ENCODE peak calls at places on chromosomes 2 and 18, in seven cellular contexts. One of them, this sample, is unnamed.

GRCh38 chr2:225748606-225749005 is 349.1 kb downstream of the NYAP2 start:
- DNase-seq in H1: no peak
- DNase-seq in mesenchymal stem cell: no peak
- DNase-seq in H9: no peak
- DNase-seq in mesendoderm: no peak
- DNase-seq in trophoblast cell: no peak
- DNase-seq in IMR-90: no peak
- DNase-seq in this sample: no peak

GRCh38 chr2:24920813-24921441 is 890 bp upstream of the ADCY3 start:
- DNase-seq in H1: no peak
- DNase-seq in mesenchymal stem cell: peak
- DNase-seq in H9: no peak
- DNase-seq in mesendoderm: peak
- DNase-seq in trophoblast cell: peak
- DNase-seq in IMR-90: no peak
- DNase-seq in this sample: no peak

GRCh38 chr2:38178556-38179419 is 102.8 kb upstream of the CYP1B1 start:
- DNase-seq in H1: no peak
- DNase-seq in mesenchymal stem cell: peak
- DNase-seq in H9: no peak
- DNase-seq in mesendoderm: peak
- DNase-seq in trophoblast cell: peak
- DNase-seq in IMR-90: peak
- DNase-seq in this sample: no peak

GRCh38 chr2:3645745-3646389 is 12.1 kb upstream of the ALLC start:
- DNase-seq in H1: no peak
- DNase-seq in mesenchymal stem cell: no peak
- DNase-seq in H9: no peak
- DNase-seq in mesendoderm: no peak
- DNase-seq in trophoblast cell: no peak
- DNase-seq in IMR-90: no peak
- DNase-seq in this sample: no peak

GRCh38 chr2:68236876-68237275 is 15.5 kb downstream of the PPP3R1 start:
- DNase-seq in H1: no peak
- DNase-seq in mesenchymal stem cell: no peak
- DNase-seq in H9: no peak
- DNase-seq in mesendoderm: no peak
- DNase-seq in trophoblast cell: no peak
- DNase-seq in IMR-90: peak
- DNase-seq in this sample: no peak

GRCh38 chr2:9405636-9406035 is 17.7 kb downstream of the ITGB1BP1 start:
- DNase-seq in H1: no peak
- DNase-seq in mesenchymal stem cell: peak
- DNase-seq in H9: no peak
- DNase-seq in mesendoderm: no peak
- DNase-seq in trophoblast cell: peak
- DNase-seq in IMR-90: peak
- DNase-seq in this sample: no peak

GRCh38 chr18:36335476-36336279 is 38.2 kb downstream of the FHOD3 start:
- DNase-seq in H1: no peak
- DNase-seq in mesenchymal stem cell: no peak
- DNase-seq in H9: no peak
- DNase-seq in mesendoderm: no peak
- DNase-seq in trophoblast cell: no peak
- DNase-seq in IMR-90: no peak
- DNase-seq in this sample: no peak

GRCh38 chr2:148549001-148549400 is 95.5 kb upstream of the EPC2 start:
- DNase-seq in H1: no peak
- DNase-seq in mesenchymal stem cell: no peak
- DNase-seq in H9: no peak
- DNase-seq in mesendoderm: no peak
- DNase-seq in trophoblast cell: no peak
- DNase-seq in IMR-90: no peak
- DNase-seq in this sample: no peak

GRCh38 chr18:30358545-30358944 is 684.0 kb downstream of the DSC3 start:
- DNase-seq in H1: no peak
- DNase-seq in mesenchymal stem cell: peak
- DNase-seq in H9: no peak
- DNase-seq in mesendoderm: no peak
- DNase-seq in trophoblast cell: no peak
- DNase-seq in IMR-90: no peak
- DNase-seq in this sample: no peak

GRCh38 chr18:45267622-45268021 is 347.7 kb upstream of the SLC14A2 start:
- DNase-seq in H1: no peak
- DNase-seq in mesenchymal stem cell: no peak
- DNase-seq in H9: no peak
- DNase-seq in mesendoderm: no peak
- DNase-seq in trophoblast cell: no peak
- DNase-seq in IMR-90: no peak
- DNase-seq in this sample: no peak

DNA sequence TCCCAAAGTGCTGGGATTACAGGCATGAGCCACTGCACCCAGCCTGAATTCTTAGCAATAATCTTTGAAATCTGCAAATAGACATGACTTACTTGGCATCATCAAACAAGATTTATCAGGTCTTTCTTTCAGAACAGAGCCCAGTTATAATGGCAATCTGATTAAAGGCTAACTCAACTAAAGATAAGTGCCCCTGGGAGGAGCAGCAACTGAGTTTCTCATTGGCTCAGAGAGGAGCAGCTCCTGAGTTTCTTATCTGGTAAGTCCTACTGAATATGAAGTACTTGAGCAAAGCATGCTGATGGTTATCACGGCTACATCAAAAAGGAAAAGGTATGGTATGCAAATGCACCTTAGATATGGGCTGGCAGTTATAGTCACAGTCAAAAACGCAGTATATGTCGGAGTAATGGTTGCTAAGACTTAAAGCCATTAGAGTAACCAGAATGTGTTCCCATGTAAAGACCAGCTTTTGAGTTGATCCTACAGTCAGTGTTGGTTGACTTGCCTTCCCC is 15.0 kb upstream of the AP1S3 start:
- DNase-seq in H1: no peak
- DNase-seq in mesenchymal stem cell: no peak
- DNase-seq in H9: no peak
- DNase-seq in mesendoderm: peak
- DNase-seq in trophoblast cell: peak
- DNase-seq in IMR-90: no peak
- DNase-seq in this sample: no peak
- H3K18ac ChIP-seq in H1: no peak
- H3K18ac ChIP-seq in mesenchymal stem cell: no peak
- H3K18ac ChIP-seq in H9: no peak
- H3K18ac ChIP-seq in mesendoderm: no peak
- H3K18ac ChIP-seq in trophoblast cell: no peak
- H3K18ac ChIP-seq in IMR-90: no peak
- H3K18ac ChIP-seq in this sample: no peak

GRCh38 chr2:158189526-158189925 is 87.8 kb downstream of the UPP2 start:
- DNase-seq in H1: no peak
- DNase-seq in mesenchymal stem cell: peak
- DNase-seq in H9: no peak
- DNase-seq in mesendoderm: no peak
- DNase-seq in trophoblast cell: no peak
- DNase-seq in IMR-90: no peak
- DNase-seq in this sample: no peak

GRCh38 chr2:158194229-158194628 is 92.6 kb downstream of the UPP2 start:
- DNase-seq in H1: no peak
- DNase-seq in mesenchymal stem cell: no peak
- DNase-seq in H9: no peak
- DNase-seq in mesendoderm: no peak
- DNase-seq in trophoblast cell: no peak
- DNase-seq in IMR-90: no peak
- DNase-seq in this sample: no peak

GRCh38 chr2:158191076-158191566 is 89.4 kb downstream of the UPP2 start:
- DNase-seq in H1: no peak
- DNase-seq in mesenchymal stem cell: peak
- DNase-seq in H9: no peak
- DNase-seq in mesendoderm: no peak
- DNase-seq in trophoblast cell: no peak
- DNase-seq in IMR-90: no peak
- DNase-seq in this sample: no peak

GRCh38 chr2:158191569-158191968 is 89.9 kb downstream of the UPP2 start:
- DNase-seq in H1: no peak
- DNase-seq in mesenchymal stem cell: no peak
- DNase-seq in H9: no peak
- DNase-seq in mesendoderm: no peak
- DNase-seq in trophoblast cell: no peak
- DNase-seq in IMR-90: no peak
- DNase-seq in this sample: no peak

GRCh38 chr2:158192515-158193234 is 91.0 kb downstream of the UPP2 start:
- DNase-seq in H1: no peak
- DNase-seq in mesenchymal stem cell: no peak
- DNase-seq in H9: no peak
- DNase-seq in mesendoderm: no peak
- DNase-seq in trophoblast cell: no peak
- DNase-seq in IMR-90: no peak
- DNase-seq in this sample: no peak
- H2AK5ac ChIP-seq in H1: no peak
- H2AK5ac ChIP-seq in mesenchymal stem cell: peak
- H2AK5ac ChIP-seq in H9: no peak
- H2AK5ac ChIP-seq in mesendoderm: no peak
- H2AK5ac ChIP-seq in trophoblast cell: no peak
- H2AK5ac ChIP-seq in IMR-90: no peak
- H2AK5ac ChIP-seq in this sample: no peak

GRCh38 chr18:14089176-14089575 is 43.1 kb downstream of the ZNF519 start:
- DNase-seq in H1: no peak
- DNase-seq in mesenchymal stem cell: no peak
- DNase-seq in H9: no peak
- DNase-seq in mesendoderm: no peak
- DNase-seq in trophoblast cell: no peak
- DNase-seq in IMR-90: no peak
- DNase-seq in this sample: no peak

GRCh38 chr18:14089781-14090180 is 42.5 kb downstream of the ZNF519 start:
- DNase-seq in H1: no peak
- DNase-seq in mesenchymal stem cell: peak
- DNase-seq in H9: no peak
- DNase-seq in mesendoderm: peak
- DNase-seq in trophoblast cell: no peak
- DNase-seq in IMR-90: peak
- DNase-seq in this sample: no peak

GRCh38 chr18:14086459-14087231 is 45.6 kb downstream of the ZNF519 start:
- DNase-seq in H1: peak
- DNase-seq in mesenchymal stem cell: peak
- DNase-seq in H9: peak
- DNase-seq in mesendoderm: peak
- DNase-seq in trophoblast cell: peak
- DNase-seq in IMR-90: peak
- DNase-seq in this sample: peak

GRCh38 chr18:14085770-14086458 is 46.3 kb downstream of the ZNF519 start:
- DNase-seq in H1: no peak
- DNase-seq in mesenchymal stem cell: no peak
- DNase-seq in H9: no peak
- DNase-seq in mesendoderm: no peak
- DNase-seq in trophoblast cell: no peak
- DNase-seq in IMR-90: no peak
- DNase-seq in this sample: no peak
- H3K18ac ChIP-seq in H1: no peak
- H3K18ac ChIP-seq in mesenchymal stem cell: no peak
- H3K18ac ChIP-seq in H9: peak
- H3K18ac ChIP-seq in mesendoderm: no peak
- H3K18ac ChIP-seq in trophoblast cell: no peak
- H3K18ac ChIP-seq in IMR-90: no peak
- H3K18ac ChIP-seq in this sample: peak

GRCh38 chr2:191499050-191499449 is 178.9 kb upstream of the NABP1 start:
- DNase-seq in H1: no peak
- DNase-seq in mesenchymal stem cell: no peak
- DNase-seq in H9: no peak
- DNase-seq in mesendoderm: no peak
- DNase-seq in trophoblast cell: no peak
- DNase-seq in IMR-90: no peak
- DNase-seq in this sample: no peak

GRCh38 chr2:191499874-191500565 is 177.9 kb upstream of the NABP1 start:
- DNase-seq in H1: no peak
- DNase-seq in mesenchymal stem cell: no peak
- DNase-seq in H9: no peak
- DNase-seq in mesendoderm: no peak
- DNase-seq in trophoblast cell: no peak
- DNase-seq in IMR-90: peak
- DNase-seq in this sample: no peak

GRCh38 chr2:191500566-191501389 is 177.2 kb upstream of the NABP1 start:
- DNase-seq in H1: no peak
- DNase-seq in mesenchymal stem cell: no peak
- DNase-seq in H9: no peak
- DNase-seq in mesendoderm: peak
- DNase-seq in trophoblast cell: no peak
- DNase-seq in IMR-90: no peak
- DNase-seq in this sample: no peak

GRCh38 chr2:191496838-191497237 is 181.1 kb upstream of the NABP1 start:
- DNase-seq in H1: no peak
- DNase-seq in mesenchymal stem cell: no peak
- DNase-seq in H9: no peak
- DNase-seq in mesendoderm: no peak
- DNase-seq in trophoblast cell: no peak
- DNase-seq in IMR-90: no peak
- DNase-seq in this sample: no peak

GRCh38 chr2:191497822-191498221 is 180.1 kb upstream of the NABP1 start:
- DNase-seq in H1: no peak
- DNase-seq in mesenchymal stem cell: no peak
- DNase-seq in H9: no peak
- DNase-seq in mesendoderm: no peak
- DNase-seq in trophoblast cell: no peak
- DNase-seq in IMR-90: no peak
- DNase-seq in this sample: no peak
- H2AK5ac ChIP-seq in H1: no peak
- H2AK5ac ChIP-seq in mesenchymal stem cell: no peak
- H2AK5ac ChIP-seq in H9: no peak
- H2AK5ac ChIP-seq in mesendoderm: no peak
- H2AK5ac ChIP-seq in trophoblast cell: no peak
- H2AK5ac ChIP-seq in IMR-90: no peak
- H2AK5ac ChIP-seq in this sample: no peak

DNA sequence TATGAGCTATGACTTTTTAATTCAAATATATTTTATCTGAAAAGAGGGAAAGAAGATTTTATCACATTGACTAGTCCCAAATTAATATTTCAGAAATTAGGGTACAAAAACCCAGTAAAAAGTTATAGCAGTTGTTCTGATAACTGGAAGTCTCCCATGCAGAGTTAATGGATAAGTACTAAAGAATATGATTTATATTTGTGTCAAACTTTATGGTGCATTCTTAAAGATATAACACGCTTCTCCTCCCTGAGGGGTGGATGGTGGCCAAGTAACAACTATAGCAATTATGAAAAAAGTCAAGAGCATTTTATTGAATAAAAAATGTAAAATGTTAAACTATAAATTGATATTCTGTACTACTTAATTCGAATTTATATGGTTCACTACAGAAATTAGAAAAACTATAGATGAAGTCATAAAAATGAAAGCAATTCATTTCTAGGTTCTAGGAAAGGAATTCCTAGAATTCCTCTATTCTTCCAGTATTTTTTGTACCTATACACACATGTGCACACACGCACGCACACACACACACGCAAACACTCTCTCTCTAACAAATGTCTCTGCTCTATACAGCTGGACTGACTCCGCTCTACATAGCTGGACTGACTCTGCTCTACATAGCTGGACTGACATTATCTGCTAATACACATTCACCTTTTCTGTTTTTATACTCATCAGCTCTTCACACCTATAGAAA is 111.3 kb downstream of the PRELID3A start:
- DNase-seq in H1: no peak
- DNase-seq in mesenchymal stem cell: no peak
- DNase-seq in H9: no peak
- DNase-seq in mesendoderm: no peak
- DNase-seq in trophoblast cell: no peak
- DNase-seq in IMR-90: peak
- DNase-seq in this sample: no peak
- H3K18ac ChIP-seq in H1: no peak
- H3K18ac ChIP-seq in mesenchymal stem cell: no peak
- H3K18ac ChIP-seq in H9: no peak
- H3K18ac ChIP-seq in mesendoderm: no peak
- H3K18ac ChIP-seq in trophoblast cell: no peak
- H3K18ac ChIP-seq in IMR-90: no peak
- H3K18ac ChIP-seq in this sample: no peak